ENCODE peak calls at places on chromosome 7, in four cellular contexts. F is tibial artery, S is endodermal cell, P is epithelial cell of esophagus. W is an unnamed sample.

GRCh38 chr7:87021285-87021684 is 38.2 kb downstream of the ELAPOR2 start:
- DNase-seq in S (no peak), F (no peak), P (peak), W (no peak)

GRCh38 chr7:52712938-52713337 is 322.5 kb upstream of the POM121L12 start:
- DNase-seq in F (no peak), P (no peak), S (no peak), W (no peak)

GRCh38 chr7:90345548-90346319 is 782 bp upstream of the GTPBP10 start:
- DNase-seq in F (no peak), S (peak), P (peak), W (peak)

GRCh38 chr7:50369408-50370026 is 65.0 kb downstream of the IKZF1 start:
- DNase-seq in P (peak), F (no peak), S (peak), W (peak)

GRCh38 chr7:76400248-76400647 is 9.2 kb downstream of the SSC4D start:
- DNase-seq in P (no peak), F (no peak), S (no peak), W (no peak)

GRCh38 chr7:134470864-134471263 is 12.0 kb upstream of the AKR1B1 start:
- DNase-seq in F (no peak), S (no peak), P (peak), W (no peak)

GRCh38 chr7:92268921-92269320 is 23.1 kb downstream of the ANKIB1 start:
- DNase-seq in S (no peak), F (no peak), P (peak), W (no peak)

GRCh38 chr7:19958309-19958896 is 185.0 kb upstream of the TMEM196 start:
- DNase-seq in P (peak), F (no peak), S (no peak), W (no peak)

GRCh38 chr7:158470336-158470735 is 117.3 kb downstream of the PTPRN2 start:
- DNase-seq in F (no peak), S (no peak), P (no peak), W (no peak)

GRCh38 chr7:158885624-158886023 is 29.3 kb downstream of the DYNC2I1 start:
- DNase-seq in S (no peak), F (no peak), P (no peak), W (no peak)

GRCh38 chr7:94449151-94449725 is 54.5 kb downstream of the COL1A2 start:
- DNase-seq in F (no peak), S (no peak), P (peak), W (no peak)

GRCh38 chr7:149284343-149284742 is 22.3 kb downstream of the ZNF783 start:
- DNase-seq in S (no peak), P (peak), F (no peak), W (peak)

DNA sequence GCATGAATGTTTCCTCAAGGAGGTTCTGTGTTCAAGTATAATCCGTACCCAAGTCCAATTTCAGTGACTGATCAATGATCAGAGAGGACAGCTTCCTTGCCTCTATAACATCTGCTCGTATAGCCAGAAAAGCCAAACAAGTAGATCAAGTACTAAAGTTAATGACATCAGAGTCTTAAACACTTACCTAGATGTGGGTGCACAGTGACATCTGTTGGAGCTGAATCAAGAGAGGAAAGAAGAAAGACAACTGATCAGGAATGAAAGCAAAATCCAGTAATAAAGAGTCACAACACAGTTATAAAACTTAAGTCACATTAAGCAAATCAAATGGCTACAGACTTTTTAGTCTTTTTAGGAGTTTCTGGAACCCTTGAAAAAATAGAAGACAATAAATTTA is 236.5 kb downstream of the RELN start:
- DNase-seq in F (no peak), S (no peak), P (peak), W (no peak)
- TF ChIP-seq CTCF in F (no peak), S (no peak), P (peak), W (no peak)

GRCh38 chr7:133203490-133203889 is 49.4 kb upstream of the EXOC4 start:
- DNase-seq in F (no peak), S (no peak), P (no peak), W (no peak)

DNA sequence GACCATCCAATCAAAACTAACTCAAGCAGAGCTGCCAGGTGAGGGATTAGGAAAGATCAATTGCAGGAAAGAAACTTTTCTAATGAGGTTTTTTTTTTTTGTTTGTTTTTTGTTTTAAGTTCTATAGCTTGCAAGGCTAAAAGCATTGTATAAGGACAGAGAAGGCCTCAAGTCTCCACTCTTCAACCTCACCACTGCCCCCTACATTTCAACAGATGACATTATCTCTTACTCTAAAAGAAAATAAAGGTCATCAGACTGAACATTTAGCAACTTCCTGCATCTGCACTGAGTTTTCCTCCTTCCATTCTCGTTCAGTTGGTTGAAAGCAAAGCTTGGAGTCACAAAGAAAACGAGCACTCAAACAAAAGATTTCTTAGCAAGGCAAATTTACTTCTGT is 45.2 kb upstream of the EXOC4 start:
- DNase-seq in P (no peak), S (no peak), F (no peak), W (no peak)
- TF ChIP-seq CTCF in P (no peak), S (peak), F (no peak), W (no peak)

DNA sequence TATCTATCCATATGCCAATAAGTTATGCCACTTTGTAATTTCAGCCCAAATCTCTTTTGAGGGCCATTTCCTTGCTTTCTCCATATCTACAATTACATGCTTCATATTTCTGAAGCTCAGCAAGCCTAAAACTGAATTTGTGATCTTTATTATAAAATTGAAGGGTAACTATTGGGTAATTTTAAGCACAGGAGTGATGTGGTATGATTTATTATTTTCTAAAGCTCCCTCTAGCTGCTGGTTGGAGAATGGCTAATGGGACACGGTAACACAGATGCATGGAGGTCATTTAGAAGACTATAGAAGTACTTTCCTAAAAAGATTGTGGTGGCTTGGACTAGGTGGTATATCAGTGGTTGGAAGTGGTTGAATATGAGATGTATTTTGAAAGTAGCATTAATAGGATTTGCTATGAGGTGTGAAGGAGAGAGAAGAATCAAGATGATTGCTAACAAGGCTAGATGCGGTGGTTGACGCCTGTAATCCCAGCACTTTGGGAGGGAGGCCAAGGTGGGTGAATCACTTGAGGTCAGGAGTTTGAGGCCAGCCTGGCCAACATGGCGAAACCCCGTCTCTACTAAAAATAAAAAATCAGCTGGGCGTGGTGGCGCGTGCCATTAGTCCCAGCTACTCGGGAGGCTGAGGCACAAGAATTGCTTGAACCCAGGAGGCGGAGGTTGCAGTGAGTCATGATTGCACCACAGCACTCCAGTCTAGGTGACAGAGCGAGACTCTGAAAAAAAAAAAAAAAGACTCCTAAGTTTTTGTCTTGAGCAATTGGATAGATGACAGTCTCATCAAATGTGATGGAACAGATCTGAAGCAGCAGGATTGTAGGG is 13.9 kb downstream of the KLHDC10 start:
- DNase-seq in P (peak), F (no peak), S (no peak), W (no peak)
- TF ChIP-seq CTCF in P (peak), F (peak), S (peak), W (peak)

DNA sequence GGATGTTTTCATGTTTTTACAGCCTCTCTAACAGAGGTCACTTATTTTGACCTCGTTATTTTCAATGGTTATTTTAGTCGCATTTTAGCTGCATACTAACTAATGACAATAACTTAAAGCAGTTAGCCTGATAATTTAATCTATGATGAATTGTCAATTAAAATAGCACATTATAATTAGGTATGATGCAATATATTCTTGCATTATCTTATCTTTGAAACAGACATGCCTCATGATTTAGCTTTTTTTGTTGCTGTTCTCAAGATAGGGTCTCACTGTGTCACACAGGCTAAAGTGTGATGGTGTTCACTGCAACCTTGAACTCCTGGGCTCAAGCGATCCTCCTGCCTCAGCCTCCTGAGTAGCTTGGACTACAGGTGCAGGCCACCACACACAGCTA is 126.4 kb downstream of the KBTBD2 start:
- DNase-seq in F (no peak), S (no peak), P (no peak), W (no peak)
- TF ChIP-seq CTCF in F (no peak), S (no peak), P (no peak), W (no peak)

DNA sequence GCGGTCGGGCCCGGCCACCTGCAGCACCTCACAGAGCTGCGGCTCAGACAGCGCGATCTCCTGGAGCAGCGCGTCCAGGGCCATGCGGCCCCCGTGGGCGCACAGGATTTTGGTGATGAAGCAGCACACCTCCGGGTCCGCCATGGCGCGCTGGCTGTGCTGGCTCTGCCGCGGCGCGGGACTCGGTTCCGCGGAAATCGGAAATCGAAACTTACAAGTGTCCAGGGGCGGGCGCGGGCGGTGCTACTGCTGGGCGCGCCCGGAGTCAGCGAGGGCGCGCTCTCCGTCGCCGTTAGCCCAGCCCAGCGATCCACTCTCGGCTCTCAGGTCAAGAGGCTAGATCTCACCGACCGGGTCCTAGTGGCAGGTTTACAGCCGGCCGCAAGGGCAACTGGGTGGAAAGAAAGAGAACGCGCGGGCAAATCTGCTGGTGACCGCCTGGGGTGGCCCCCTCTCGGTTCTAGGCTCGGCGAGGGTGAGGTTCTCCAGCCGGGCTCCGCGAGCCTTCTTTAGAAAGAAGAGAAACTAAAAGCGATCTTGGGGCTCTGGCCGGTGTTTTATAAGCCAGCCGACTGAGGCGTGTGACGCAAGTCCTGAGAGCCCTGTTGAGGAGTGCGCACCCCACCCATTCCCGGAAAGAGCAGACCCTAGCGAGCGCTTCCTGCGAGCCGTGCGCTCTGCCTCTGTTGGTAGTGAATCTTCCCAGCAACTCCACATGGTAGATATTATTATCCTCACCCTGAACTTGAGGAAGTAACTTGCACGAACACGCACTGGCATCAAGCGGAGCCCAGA is at the start of gene ZC3HAV1:
- DNase-seq in S (peak), F (peak), P (peak), W (peak)
- TF ChIP-seq CTCF in S (peak), F (no peak), P (peak), W (no peak)

GRCh38 chr7:151340794-151341356 is 737 bp upstream of the NUB1 start:
- DNase-seq in S (no peak), F (no peak), P (no peak), W (no peak)
- TF ChIP-seq CTCF in S (peak), F (peak), P (peak), W (no peak)

DNA sequence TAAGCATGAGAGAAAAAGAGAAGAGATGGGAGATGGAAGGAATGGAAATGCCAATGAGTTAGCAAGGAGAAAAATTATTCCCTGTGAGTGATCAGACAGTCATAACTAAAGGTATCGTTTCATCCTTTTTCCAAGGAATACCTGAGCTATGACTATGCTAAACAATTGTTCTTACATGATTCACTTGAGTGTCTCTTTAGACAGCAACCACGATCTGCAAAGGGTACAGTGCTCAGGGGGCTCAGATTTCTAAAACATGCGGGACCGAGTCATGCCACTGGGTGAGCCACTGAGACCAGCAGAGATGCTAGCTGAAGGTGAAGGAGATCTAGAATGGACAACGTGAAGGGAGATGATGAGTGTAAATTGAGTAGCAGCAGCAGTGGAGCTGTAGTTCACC is 78.0 kb upstream of the CTTNBP2 start:
- DNase-seq in F (no peak), S (no peak), P (peak), W (no peak)
- TF ChIP-seq CTCF in F (no peak), S (peak), P (no peak), W (no peak)

GRCh38 chr7:24057243-24057642 is 226.7 kb upstream of the NPY start:
- DNase-seq in F (no peak), P (no peak), S (no peak), W (no peak)
- TF ChIP-seq CTCF in F (no peak), P (no peak), S (peak), W (no peak)

GRCh38 chr7:57769131-57769530 is 319.2 kb downstream of the ZNF716 start:
- DNase-seq in S (no peak), P (no peak), F (peak), W (no peak)
- TF ChIP-seq CTCF in S (no peak), P (no peak), F (no peak), W (no peak)

W was measured in activated CD8-positive, alpha-beta T cell treated with anti-CD3 and anti-CD28 coated beads for 36 hours.